ENCODE peak calls at places on chromosomes 1 and 21, in six cellular contexts. D is GM12891; G is psoas muscle; P is ureter; J is activated CD4-positive, alpha-beta memory T cell treated with anti-CD3 and anti-CD28 coated beads for 36 hours; U is NCI-H2107. F is an unnamed sample.

GRCh38 chr1:211648980-211649934 is 26.2 kb downstream of the NEK2 start:
- DNase-seq in J (peak), P (no peak), U (no peak), G (peak), D (no peak), F (no peak)

GRCh38 chr1:187958207-187958606 is 1129.5 kb downstream of the PLA2G4A start:
- DNase-seq in U (no peak), G (no peak), D (no peak), P (no peak), J (no peak), F (no peak)

GRCh38 chr1:14522331-14523241 is 75.9 kb upstream of the KAZN start:
- DNase-seq in D (peak), P (peak), G (peak), J (no peak), U (no peak), F (no peak)

GRCh38 chr1:29835486-29836273 is 599.4 kb downstream of the PTPRU start:
- DNase-seq in D (no peak), P (no peak), G (no peak), J (no peak), U (no peak), F (no peak)

GRCh38 chr1:102970496-102971078 is 137.7 kb downstream of the COL11A1 start:
- DNase-seq in G (no peak), P (no peak), J (no peak), D (peak), U (peak), F (no peak)

GRCh38 chr1:238063454-238063853 is 172.7 kb upstream of the ZP4 start:
- DNase-seq in G (no peak), J (no peak), D (no peak), P (no peak), U (no peak), F (no peak)

GRCh38 chr1:17605582-17606344 is 66.3 kb downstream of the ARHGEF10L start:
- DNase-seq in U (no peak), D (no peak), J (no peak), G (no peak), P (no peak), F (no peak)

GRCh38 chr1:207284209-207284892 is 37.1 kb upstream of the CD55 start:
- DNase-seq in G (no peak), U (no peak), J (no peak), P (no peak), D (no peak), F (no peak)

GRCh38 chr1:183281039-183281438 is 95.0 kb downstream of the LAMC2 start:
- DNase-seq in G (peak), U (no peak), P (no peak), J (no peak), D (no peak), F (no peak)

GRCh38 chr1:35437200-35437599 is 120.0 kb downstream of the KIAA0319L start:
- DNase-seq in D (no peak), J (no peak), G (no peak), U (no peak), P (no peak), F (no peak)

GRCh38 chr1:43492816-43493215 is 37.9 kb upstream of the PTPRF start:
- DNase-seq in J (no peak), D (no peak), P (no peak), G (no peak), U (no peak), F (no peak)

GRCh38 chr21:41638201-41638790 is 128.6 kb downstream of the RIPK4 start:
- DNase-seq in U (no peak), J (no peak), G (no peak), D (no peak), P (no peak), F (no peak)

GRCh38 chr1:214603819-214604252 is 841 bp downstream of the CENPF start:
- DNase-seq in U (no peak), G (no peak), D (no peak), J (peak), P (no peak), F (no peak)

GRCh38 chr1:235901461-235901860 is 34.8 kb upstream of the LYST start:
- DNase-seq in J (no peak), U (no peak), P (no peak), D (no peak), G (no peak), F (no peak)

GRCh38 chr1:27954186-27954585 is 5.6 kb upstream of the XKR8 start:
- DNase-seq in U (no peak), G (no peak), J (no peak), D (no peak), P (no peak), F (no peak)

GRCh38 chr1:204286841-204287387 is 72.8 kb downstream of the PLEKHA6 start:
- DNase-seq in D (no peak), U (peak), G (no peak), J (peak), P (peak), F (peak)

GRCh38 chr1:164311376-164311775 is 247.6 kb upstream of the PBX1 start:
- DNase-seq in P (no peak), D (no peak), J (no peak), U (no peak), G (no peak), F (no peak)

GRCh38 chr1:208166340-208167138 is 77.6 kb downstream of the PLXNA2 start:
- DNase-seq in P (no peak), D (no peak), J (no peak), G (no peak), U (no peak), F (no peak)

GRCh38 chr21:42350899-42351543 is at the start of gene TFF2:
- DNase-seq in U (no peak), J (no peak), P (no peak), G (no peak), D (no peak), F (no peak)

GRCh38 chr1:166947398-166948043 is 27.8 kb downstream of the ILDR2 start:
- DNase-seq in J (peak), P (peak), G (peak), U (peak), D (no peak), F (no peak)

GRCh38 chr1:31110846-31111245 is 45.3 kb upstream of the PUM1 start:
- DNase-seq in P (no peak), J (no peak), U (no peak), G (no peak), D (no peak), F (no peak)

GRCh38 chr1:192489748-192490147 is 85.8 kb upstream of the RGS1 start:
- DNase-seq in G (no peak), D (no peak), U (no peak), P (peak), J (peak), F (no peak)

GRCh38 chr1:218705911-218706893 is 361.1 kb downstream of the TGFB2 start:
- DNase-seq in D (no peak), J (no peak), G (no peak), U (no peak), P (no peak), F (no peak)

GRCh38 chr1:60872690-60873089 is 209.7 kb upstream of the NFIA start:
- DNase-seq in P (no peak), U (no peak), D (no peak), G (no peak), J (no peak), F (no peak)

GRCh38 chr1:21337931-21338567 is 47.8 kb upstream of the ECE1 start:
- DNase-seq in D (no peak), G (peak), U (no peak), P (peak), J (peak), F (no peak)

GRCh38 chr1:111903858-111904449 is 85.5 kb downstream of the KCND3 start:
- DNase-seq in J (no peak), P (no peak), U (no peak), G (no peak), D (no peak), F (no peak)

GRCh38 chr1:38527373-38527966 is 332.1 kb downstream of the RRAGC start:
- DNase-seq in U (no peak), P (peak), G (no peak), J (peak), D (peak), F (peak)

GRCh38 chr21:25735895-25736597 is 1.3 kb downstream of the GABPA start:
- DNase-seq in D (no peak), G (no peak), P (no peak), U (no peak), J (no peak), F (no peak)

GRCh38 chr1:68313736-68314594 is 81.6 kb upstream of the WLS start:
- DNase-seq in D (no peak), P (no peak), G (no peak), J (no peak), U (no peak), F (no peak)

GRCh38 chr1:40243371-40243770 is 4.4 kb upstream of the TMCO2 start:
- DNase-seq in G (no peak), U (no peak), J (no peak), P (no peak), D (no peak), F (no peak)

GRCh38 chr1:201268604-201269151 is 14.6 kb upstream of the PKP1 start:
- DNase-seq in P (peak), G (no peak), J (no peak), U (no peak), D (no peak), F (no peak)

GRCh38 chr1:231315887-231316286 is 21.8 kb downstream of the EXOC8 start:
- DNase-seq in P (peak), U (no peak), G (peak), J (peak), D (peak), F (peak)

GRCh38 chr1:162381383-162381782 is at the start of gene C1orf226:
- DNase-seq in U (no peak), D (no peak), P (peak), G (no peak), J (no peak), F (no peak)

GRCh38 chr1:105137543-105138444 is 1388.1 kb downstream of the AMY1C start:
- DNase-seq in D (peak), U (peak), P (no peak), J (no peak), G (no peak), F (no peak)

GRCh38 chr1:5949074-5949760 is 43.0 kb downstream of the NPHP4 start:
- DNase-seq in G (no peak), D (no peak), U (no peak), J (no peak), P (peak), F (no peak)

GRCh38 chr21:44337941-44338895 is 972 bp downstream of the CFAP410 start:
- DNase-seq in P (peak), D (no peak), U (no peak), G (peak), J (peak), F (peak)

GRCh38 chr1:35544976-35545375 is 12.2 kb downstream of the KIAA0319L start:
- DNase-seq in U (no peak), P (no peak), D (no peak), G (peak), J (peak), F (no peak)

GRCh38 chr1:32431736-32432400 is 33.0 kb upstream of the ZBTB8B start:
- DNase-seq in U (no peak), G (no peak), D (no peak), P (no peak), J (no peak), F (peak)